ENCODE peak calls at places on chromosomes 13 and 19, in six cellular contexts. One of them, this sample, is unnamed. For H3K36me3, the result is how much of the 10 kb centered on the place peaks cover.

GRCh38 chr13:95624020-95624419 is 20.5 kb downstream of the DZIP1 start:
- DNase-seq in OCI-LY7: peak
- DNase-seq in RWPE2: no peak
- DNase-seq in left ventricle myocardium inferior: no peak
- DNase-seq in tibial artery: no peak
- DNase-seq in neural progenitor cell: peak
- DNase-seq in this sample: peak

GRCh38 chr13:88329066-88329465 is 657.9 kb downstream of the SLITRK5 start:
- DNase-seq in tibial artery: no peak
- DNase-seq in neural progenitor cell: no peak
- DNase-seq in left ventricle myocardium inferior: no peak
- DNase-seq in OCI-LY7: no peak
- DNase-seq in RWPE2: no peak
- DNase-seq in this sample: no peak

GRCh38 chr19:2034729-2035589 is 16.1 kb downstream of the MKNK2 start:
- DNase-seq in neural progenitor cell: peak
- DNase-seq in RWPE2: peak
- DNase-seq in left ventricle myocardium inferior: no peak
- DNase-seq in tibial artery: no peak
- DNase-seq in OCI-LY7: peak
- DNase-seq in this sample: peak

GRCh38 chr13:91946498-91947070 is 548.2 kb downstream of the GPC5 start:
- DNase-seq in tibial artery: no peak
- DNase-seq in neural progenitor cell: peak
- DNase-seq in OCI-LY7: peak
- DNase-seq in RWPE2: no peak
- DNase-seq in left ventricle myocardium inferior: no peak
- DNase-seq in this sample: peak

GRCh38 chr13:24540236-24541126 is 27.9 kb upstream of the PARP4 start:
- DNase-seq in left ventricle myocardium inferior: no peak
- DNase-seq in OCI-LY7: no peak
- DNase-seq in RWPE2: no peak
- DNase-seq in neural progenitor cell: peak
- DNase-seq in tibial artery: no peak
- DNase-seq in this sample: no peak

GRCh38 chr13:104779311-104779710 is 1713.1 kb upstream of the SLC10A2 start:
- DNase-seq in OCI-LY7: no peak
- DNase-seq in neural progenitor cell: peak
- DNase-seq in left ventricle myocardium inferior: no peak
- DNase-seq in RWPE2: no peak
- DNase-seq in tibial artery: no peak
- DNase-seq in this sample: peak

GRCh38 chr19:49858591-49858985 is 7.6 kb downstream of the PTOV1 start:
- DNase-seq in tibial artery: no peak
- DNase-seq in RWPE2: no peak
- DNase-seq in neural progenitor cell: no peak
- DNase-seq in left ventricle myocardium inferior: no peak
- DNase-seq in OCI-LY7: no peak
- DNase-seq in this sample: no peak

GRCh38 chr13:93066187-93066586 is 160.4 kb upstream of the GPC6 start:
- DNase-seq in left ventricle myocardium inferior: no peak
- DNase-seq in tibial artery: no peak
- DNase-seq in OCI-LY7: no peak
- DNase-seq in neural progenitor cell: no peak
- DNase-seq in RWPE2: no peak
- DNase-seq in this sample: no peak

GRCh38 chr19:936175-936546 is 10.3 kb downstream of the ARID3A start:
- DNase-seq in OCI-LY7: no peak
- DNase-seq in tibial artery: no peak
- DNase-seq in neural progenitor cell: no peak
- DNase-seq in RWPE2: no peak
- DNase-seq in left ventricle myocardium inferior: no peak
- DNase-seq in this sample: no peak

GRCh38 chr19:49513746-49514118 is 1.3 kb downstream of the FCGRT start:
- DNase-seq in RWPE2: no peak
- DNase-seq in tibial artery: no peak
- DNase-seq in left ventricle myocardium inferior: no peak
- DNase-seq in OCI-LY7: no peak
- DNase-seq in neural progenitor cell: no peak
- DNase-seq in this sample: no peak

GRCh38 chr19:31338069-31338767 is 11.0 kb downstream of the TSHZ3 start:
- DNase-seq in left ventricle myocardium inferior: peak
- DNase-seq in RWPE2: no peak
- DNase-seq in neural progenitor cell: peak
- DNase-seq in OCI-LY7: peak
- DNase-seq in tibial artery: peak
- DNase-seq in this sample: peak

GRCh38 chr13:90287521-90287920 is 1060.0 kb upstream of the MIR17HG start:
- DNase-seq in tibial artery: no peak
- DNase-seq in RWPE2: no peak
- DNase-seq in neural progenitor cell: no peak
- DNase-seq in left ventricle myocardium inferior: no peak
- DNase-seq in OCI-LY7: no peak
- DNase-seq in this sample: no peak

GRCh38 chr19:10228925-10229324 is 2.2 kb downstream of the S1PR2 start:
- DNase-seq in RWPE2: no peak
- DNase-seq in left ventricle myocardium inferior: no peak
- DNase-seq in tibial artery: no peak
- DNase-seq in neural progenitor cell: peak
- DNase-seq in OCI-LY7: peak
- DNase-seq in this sample: peak

GRCh38 chr13:113548171-113548641 is 36.3 kb upstream of the TFDP1 start:
- DNase-seq in neural progenitor cell: peak
- DNase-seq in tibial artery: peak
- DNase-seq in RWPE2: peak
- DNase-seq in left ventricle myocardium inferior: no peak
- DNase-seq in OCI-LY7: no peak
- DNase-seq in this sample: no peak

GRCh38 chr13:26390203-26390602 is 136.3 kb downstream of the CDK8 start:
- DNase-seq in tibial artery: no peak
- DNase-seq in RWPE2: no peak
- DNase-seq in neural progenitor cell: no peak
- DNase-seq in left ventricle myocardium inferior: no peak
- DNase-seq in OCI-LY7: no peak
- DNase-seq in this sample: no peak

GRCh38 chr13:26589754-26590153 is 32.3 kb downstream of the WASF3 start:
- DNase-seq in RWPE2: no peak
- DNase-seq in tibial artery: no peak
- DNase-seq in neural progenitor cell: no peak
- DNase-seq in left ventricle myocardium inferior: no peak
- DNase-seq in OCI-LY7: no peak
- DNase-seq in this sample: no peak

GRCh38 chr13:57633950-57634828 is 2.6 kb downstream of the PCDH17 start:
- DNase-seq in tibial artery: peak
- DNase-seq in neural progenitor cell: peak
- DNase-seq in left ventricle myocardium inferior: no peak
- DNase-seq in RWPE2: peak
- DNase-seq in OCI-LY7: no peak
- DNase-seq in this sample: no peak

GRCh38 chr13:104571161-104571889 is 1505.1 kb upstream of the SLC10A2 start:
- DNase-seq in tibial artery: peak
- DNase-seq in OCI-LY7: no peak
- DNase-seq in neural progenitor cell: peak
- DNase-seq in RWPE2: no peak
- DNase-seq in left ventricle myocardium inferior: no peak
- DNase-seq in this sample: peak

GRCh38 chr13:26943748-26944147 is 183.2 kb upstream of the GPR12 start:
- DNase-seq in left ventricle myocardium inferior: no peak
- DNase-seq in neural progenitor cell: no peak
- DNase-seq in OCI-LY7: no peak
- DNase-seq in RWPE2: no peak
- DNase-seq in tibial artery: no peak
- DNase-seq in this sample: no peak

GRCh38 chr19:45245334-45245787 is at the start of gene EXOC3L2:
- DNase-seq in left ventricle myocardium inferior: peak
- DNase-seq in RWPE2: no peak
- DNase-seq in neural progenitor cell: no peak
- DNase-seq in OCI-LY7: no peak
- DNase-seq in tibial artery: no peak
- DNase-seq in this sample: no peak

GRCh38 chr13:21837841-21838551 is 167.1 kb downstream of the FGF9 start:
- DNase-seq in RWPE2: no peak
- DNase-seq in tibial artery: no peak
- DNase-seq in left ventricle myocardium inferior: no peak
- DNase-seq in neural progenitor cell: no peak
- DNase-seq in OCI-LY7: no peak
- DNase-seq in this sample: no peak

GRCh38 chr13:24613755-24614154 is 66.5 kb upstream of the ATP12A start:
- DNase-seq in OCI-LY7: no peak
- DNase-seq in left ventricle myocardium inferior: no peak
- DNase-seq in RWPE2: no peak
- DNase-seq in neural progenitor cell: no peak
- DNase-seq in tibial artery: no peak
- DNase-seq in this sample: no peak

GRCh38 chr13:93680329-93680728 is 453.7 kb downstream of the GPC6 start:
- DNase-seq in OCI-LY7: no peak
- DNase-seq in RWPE2: no peak
- DNase-seq in left ventricle myocardium inferior: no peak
- DNase-seq in tibial artery: no peak
- DNase-seq in neural progenitor cell: peak
- DNase-seq in this sample: peak

GRCh38 chr13:45807520-45808099 is 43.9 kb downstream of the SIAH3 start:
- DNase-seq in neural progenitor cell: peak
- DNase-seq in tibial artery: no peak
- DNase-seq in OCI-LY7: peak
- DNase-seq in RWPE2: no peak
- DNase-seq in left ventricle myocardium inferior: no peak
- DNase-seq in this sample: peak

GRCh38 chr19:50344661-50345318 is 15.6 kb upstream of the KCNC3 start:
- DNase-seq in neural progenitor cell: no peak
- DNase-seq in tibial artery: no peak
- DNase-seq in left ventricle myocardium inferior: peak
- DNase-seq in OCI-LY7: peak
- DNase-seq in RWPE2: no peak
- DNase-seq in this sample: no peak

GRCh38 chr13:24217601-24218281 is 57.2 kb downstream of the SPATA13 start:
- DNase-seq in RWPE2: no peak
- DNase-seq in tibial artery: no peak
- DNase-seq in neural progenitor cell: no peak
- DNase-seq in left ventricle myocardium inferior: no peak
- DNase-seq in OCI-LY7: peak
- DNase-seq in this sample: no peak

GRCh38 chr13:97434417-97435296 is 688 bp downstream of the RAP2A start:
- DNase-seq in tibial artery: peak
- DNase-seq in left ventricle myocardium inferior: peak
- DNase-seq in OCI-LY7: peak
- DNase-seq in RWPE2: peak
- DNase-seq in neural progenitor cell: no peak
- DNase-seq in this sample: peak

GRCh38 chr19:49642488-49643035 is 553 bp downstream of the SCAF1 start:
- DNase-seq in tibial artery: no peak
- DNase-seq in left ventricle myocardium inferior: no peak
- DNase-seq in OCI-LY7: peak
- DNase-seq in neural progenitor cell: no peak
- DNase-seq in RWPE2: no peak
- DNase-seq in this sample: no peak

GRCh38 chr13:65913173-65913572 is 1317.0 kb downstream of the PCDH9 start:
- DNase-seq in left ventricle myocardium inferior: no peak
- DNase-seq in neural progenitor cell: no peak
- DNase-seq in OCI-LY7: no peak
- DNase-seq in RWPE2: no peak
- DNase-seq in tibial artery: no peak
- DNase-seq in this sample: no peak

GRCh38 chr13:94427313-94427712 is 52.2 kb downstream of the DCT start:
- DNase-seq in left ventricle myocardium inferior: no peak
- DNase-seq in OCI-LY7: no peak
- DNase-seq in RWPE2: no peak
- DNase-seq in tibial artery: no peak
- DNase-seq in neural progenitor cell: no peak
- DNase-seq in this sample: peak

GRCh38 chr19:10866495-10866894 is 4.9 kb upstream of the CARM1 start:
- DNase-seq in tibial artery: no peak
- DNase-seq in neural progenitor cell: no peak
- DNase-seq in RWPE2: no peak
- DNase-seq in left ventricle myocardium inferior: no peak
- DNase-seq in OCI-LY7: no peak
- DNase-seq in this sample: no peak

GRCh38 chr19:46992699-46993535 is 26.7 kb upstream of the NPAS1 start:
- DNase-seq in left ventricle myocardium inferior: peak
- DNase-seq in neural progenitor cell: no peak
- DNase-seq in RWPE2: no peak
- DNase-seq in tibial artery: no peak
- DNase-seq in OCI-LY7: no peak
- DNase-seq in this sample: no peak
- H3K36me3 ChIP-seq in left ventricle myocardium inferior: under half
- H3K36me3 ChIP-seq in neural progenitor cell: under half
- H3K36me3 ChIP-seq in RWPE2: half or more
- H3K36me3 ChIP-seq in tibial artery: half or more
- H3K36me3 ChIP-seq in OCI-LY7: half or more
- H3K36me3 ChIP-seq in this sample: under half

DNA sequence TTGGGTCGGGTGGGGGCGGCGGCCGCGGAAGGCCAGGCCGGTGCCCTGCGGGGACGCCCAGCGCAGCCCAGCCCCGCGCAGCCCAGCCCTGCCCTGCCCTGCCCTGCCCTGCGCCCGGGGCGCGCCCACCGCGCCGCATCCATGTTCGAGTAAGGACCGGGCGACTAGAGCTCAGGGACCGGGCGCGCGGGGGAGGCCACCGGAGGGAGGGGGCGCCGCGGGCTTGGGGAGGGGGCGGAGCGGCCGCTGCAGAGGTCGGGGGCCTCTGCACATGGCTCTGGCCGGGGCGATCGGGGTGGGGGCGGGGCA is 169 bp downstream of the GRAMD1A start:
- DNase-seq in left ventricle myocardium inferior: no peak
- DNase-seq in neural progenitor cell: no peak
- DNase-seq in OCI-LY7: no peak
- DNase-seq in RWPE2: no peak
- DNase-seq in tibial artery: no peak
- DNase-seq in this sample: no peak
- H3K27ac ChIP-seq in left ventricle myocardium inferior: peak
- H3K27ac ChIP-seq in neural progenitor cell: peak
- H3K27ac ChIP-seq in OCI-LY7: peak
- H3K27ac ChIP-seq in RWPE2: peak
- H3K27ac ChIP-seq in tibial artery: peak
- H3K27ac ChIP-seq in this sample: peak

GRCh38 chr19:4851551-4852290 is 15.7 kb downstream of the PLIN3 start:
- DNase-seq in left ventricle myocardium inferior: peak
- DNase-seq in OCI-LY7: peak
- DNase-seq in tibial artery: peak
- DNase-seq in neural progenitor cell: peak
- DNase-seq in RWPE2: peak
- DNase-seq in this sample: peak

GRCh38 chr19:4849019-4849418 is 17.5 kb upstream of the TICAM1 start:
- DNase-seq in OCI-LY7: peak
- DNase-seq in RWPE2: no peak
- DNase-seq in tibial artery: no peak
- DNase-seq in left ventricle myocardium inferior: no peak
- DNase-seq in neural progenitor cell: no peak
- DNase-seq in this sample: no peak

GRCh38 chr19:4847190-4847973 is 15.9 kb upstream of the TICAM1 start:
- DNase-seq in left ventricle myocardium inferior: no peak
- DNase-seq in neural progenitor cell: no peak
- DNase-seq in RWPE2: no peak
- DNase-seq in OCI-LY7: no peak
- DNase-seq in tibial artery: no peak
- DNase-seq in this sample: no peak

GRCh38 chr19:4852484-4852883 is 15.0 kb downstream of the PLIN3 start:
- DNase-seq in tibial artery: no peak
- DNase-seq in RWPE2: no peak
- DNase-seq in left ventricle myocardium inferior: no peak
- DNase-seq in neural progenitor cell: no peak
- DNase-seq in OCI-LY7: no peak
- DNase-seq in this sample: no peak
- H3K36me3 ChIP-seq in tibial artery: half or more
- H3K36me3 ChIP-seq in RWPE2: half or more
- H3K36me3 ChIP-seq in left ventricle myocardium inferior: half or more
- H3K36me3 ChIP-seq in neural progenitor cell: under half
- H3K36me3 ChIP-seq in OCI-LY7: half or more
- H3K36me3 ChIP-seq in this sample: under half

GRCh38 chr19:7401694-7402093 is 53.0 kb downstream of the ARHGEF18 start:
- DNase-seq in neural progenitor cell: no peak
- DNase-seq in tibial artery: no peak
- DNase-seq in RWPE2: no peak
- DNase-seq in left ventricle myocardium inferior: no peak
- DNase-seq in OCI-LY7: no peak
- DNase-seq in this sample: no peak
- H3K27ac ChIP-seq in neural progenitor cell: no peak
- H3K27ac ChIP-seq in tibial artery: no peak
- H3K27ac ChIP-seq in RWPE2: no peak
- H3K27ac ChIP-seq in left ventricle myocardium inferior: no peak
- H3K27ac ChIP-seq in OCI-LY7: no peak
- H3K27ac ChIP-seq in this sample: no peak